ENCODE peak calls at places on chromosomes 2 and 18, in ten cellular contexts. R, P, Z, A, H, J, Q, V, S and B are unnamed samples.

GRCh38 chr2:217897816-217898806 is 104.7 kb downstream of the TNS1 start:
- DNase-seq in Z (no peak), H (no peak), Q (peak), S (no peak), V (no peak), P (no peak), R (no peak), J (no peak), A (no peak), B (no peak)

GRCh38 chr2:23809168-23809567 is 117.8 kb downstream of the ATAD2B start:
- DNase-seq in A (no peak), R (no peak), Q (no peak), J (no peak), V (no peak), P (no peak), H (peak), Z (no peak), S (no peak), B (no peak)

GRCh38 chr2:151367571-151367970 is 10.2 kb downstream of the TNFAIP6 start:
- DNase-seq in S (no peak), H (no peak), R (no peak), J (peak), Q (no peak), P (peak), A (no peak), V (no peak), Z (no peak), B (no peak)

GRCh38 chr2:44326548-44327269 is 34.6 kb downstream of the PREPL start:
- DNase-seq in J (no peak), H (no peak), A (no peak), R (no peak), V (no peak), S (no peak), Q (peak), Z (no peak), P (no peak), B (no peak)

GRCh38 chr2:160358051-160358450 is 135.6 kb downstream of the RBMS1 start:
- DNase-seq in Q (no peak), J (peak), H (no peak), V (no peak), A (no peak), P (no peak), Z (peak), R (no peak), S (no peak), B (no peak)

GRCh38 chr2:23661276-23662050 is 265.5 kb downstream of the ATAD2B start:
- DNase-seq in A (no peak), Z (no peak), V (no peak), Q (no peak), H (no peak), R (no peak), J (no peak), S (no peak), P (no peak), B (no peak)

GRCh38 chr2:97745474-97746172 is 32.2 kb downstream of the ZAP70 start:
- DNase-seq in A (no peak), Q (no peak), P (no peak), H (peak), J (no peak), Z (no peak), R (no peak), V (peak), S (no peak), B (no peak)

GRCh38 chr2:126655500-126656310 is at the start of gene GYPC:
- DNase-seq in A (no peak), R (peak), H (peak), V (peak), Q (peak), P (peak), J (peak), S (peak), Z (peak), B (no peak)

GRCh38 chr2:130928385-130928784 is 91.7 kb downstream of the ARHGEF4 start:
- DNase-seq in V (no peak), J (no peak), R (no peak), P (no peak), A (no peak), Q (no peak), S (no peak), Z (no peak), H (no peak), B (no peak)

GRCh38 chr18:48142353-48142752 is 211.9 kb upstream of the SMAD2 start:
- DNase-seq in Z (no peak), P (no peak), H (no peak), Q (peak), J (no peak), V (no peak), R (no peak), A (no peak), S (no peak), B (no peak)

GRCh38 chr2:96616535-96616934 is 21.6 kb downstream of the KANSL3 start:
- DNase-seq in S (no peak), P (no peak), A (no peak), H (no peak), Q (no peak), V (no peak), R (no peak), Z (no peak), J (no peak), B (no peak)

GRCh38 chr2:106159867-106160785 is 34.0 kb downstream of the UXS1 start:
- DNase-seq in P (no peak), Z (no peak), S (no peak), R (peak), A (no peak), V (no peak), Q (no peak), H (peak), J (no peak), B (peak)